ENCODE peak calls at places on chromosomes 11 and 22, in four cellular contexts. W is IMR-90, I is MM.1S, X is mammary epithelial cell. Q is an unnamed sample. For H3K4me1 and H3K9me3, the result is how much of the 10 kb centered on the place peaks cover.

GRCh38 chr11:114610984-114611944 is 15.7 kb upstream of the NXPE4 start:
- DNase-seq in W (peak), I (no peak), X (no peak), Q (no peak)

GRCh38 chr11:113906038-113906437 is 1.4 kb downstream of the HTR3B start:
- DNase-seq in W (peak), I (no peak), X (no peak), Q (no peak)

GRCh38 chr22:28440517-28441366 is 238.9 kb downstream of the TTC28 start:
- DNase-seq in W (peak), I (no peak), X (no peak), Q (peak)

GRCh38 chr11:126561327-126561893 is 205.9 kb downstream of the ST3GAL4 start:
- DNase-seq in W (peak), I (peak), X (peak), Q (peak)

GRCh38 chr22:41770715-41771452 is 29.6 kb upstream of the CCDC134 start:
- DNase-seq in W (no peak), I (no peak), X (peak), Q (no peak)

GRCh38 chr11:665707-666281 is 28.7 kb downstream of the DRD4 start:
- DNase-seq in W (peak), I (no peak), X (no peak), Q (peak)

GRCh38 chr11:57515332-57516060 is at the start of gene SLC43A1:
- DNase-seq in W (peak), I (peak), X (no peak), Q (peak)

GRCh38 chr22:46934746-46935491 is 172.5 kb downstream of the TBC1D22A start:
- DNase-seq in W (peak), I (no peak), X (peak), Q (peak)

GRCh38 chr22:40224702-40225101 is 47.0 kb downstream of the TNRC6B start:
- DNase-seq in W (peak), I (no peak), X (no peak), Q (no peak)

GRCh38 chr11:45182902-45183301 is 36.5 kb downstream of the PRDM11 start:
- DNase-seq in W (peak), I (no peak), X (no peak), Q (peak)

GRCh38 chr11:57324886-57325734 is at the start of gene TNKS1BP1:
- DNase-seq in W (peak), I (peak), X (peak), Q (peak)

GRCh38 chr11:134554861-134555260 is 142.8 kb upstream of the B3GAT1 start:
- DNase-seq in W (no peak), I (no peak), X (no peak), Q (no peak)

GRCh38 chr11:116879789-116880402 is 42.5 kb upstream of the APOA1 start:
- DNase-seq in W (peak), I (peak), X (peak), Q (no peak)

GRCh38 chr11:122706689-122707088 is 51.2 kb downstream of the UBASH3B start:
- DNase-seq in W (peak), I (no peak), X (peak), Q (peak)

GRCh38 chr11:35160248-35160820 is 21.4 kb downstream of the CD44 start:
- DNase-seq in W (no peak), I (no peak), X (no peak), Q (no peak)

GRCh38 chr11:27820249-27820648 is 120.0 kb upstream of the BDNF start:
- DNase-seq in W (peak), I (no peak), X (no peak), Q (no peak)

GRCh38 chr11:75475767-75476650 is 43.0 kb upstream of the KLHL35 start:
- DNase-seq in W (peak), I (no peak), X (peak), Q (peak)

GRCh38 chr22:44312766-44313165 is at the start of gene SHISAL1:
- DNase-seq in W (peak), I (no peak), X (peak), Q (peak)
- H3K4me1 ChIP-seq in W (under half), I (under half), X (under half), Q (under half)

DNA sequence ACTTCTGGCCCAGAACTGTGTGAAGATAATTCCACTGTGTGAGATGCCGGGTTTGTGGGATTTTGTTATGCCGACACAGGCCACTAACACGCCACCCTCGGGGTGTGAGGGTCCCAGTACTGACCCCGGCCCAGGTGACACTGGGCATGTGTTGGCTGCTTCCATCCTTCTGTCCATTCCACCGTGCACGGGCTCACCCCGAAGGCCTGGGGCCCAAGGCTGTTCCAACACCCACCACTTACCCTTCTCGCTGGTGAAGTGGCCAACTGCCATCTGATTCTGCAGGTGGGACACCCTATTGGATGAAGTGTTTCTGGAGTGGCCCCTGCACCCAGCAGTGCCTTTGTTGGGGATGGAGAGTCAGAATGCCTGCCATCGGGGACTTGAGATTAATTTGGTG is 1307.5 kb downstream of the BRD1 start:
- DNase-seq in W (no peak), I (no peak), X (no peak), Q (no peak)
- H3K9me3 ChIP-seq in W (half or more), I (under half), X (under half), Q (under half)

GRCh38 chr11:3865388-3866193 is 10.1 kb downstream of the STIM1 start:
- DNase-seq in W (peak), I (no peak), X (peak), Q (peak)
- H2AFZ ChIP-seq in W (peak), I (no peak), X (no peak), Q (peak)

DNA sequence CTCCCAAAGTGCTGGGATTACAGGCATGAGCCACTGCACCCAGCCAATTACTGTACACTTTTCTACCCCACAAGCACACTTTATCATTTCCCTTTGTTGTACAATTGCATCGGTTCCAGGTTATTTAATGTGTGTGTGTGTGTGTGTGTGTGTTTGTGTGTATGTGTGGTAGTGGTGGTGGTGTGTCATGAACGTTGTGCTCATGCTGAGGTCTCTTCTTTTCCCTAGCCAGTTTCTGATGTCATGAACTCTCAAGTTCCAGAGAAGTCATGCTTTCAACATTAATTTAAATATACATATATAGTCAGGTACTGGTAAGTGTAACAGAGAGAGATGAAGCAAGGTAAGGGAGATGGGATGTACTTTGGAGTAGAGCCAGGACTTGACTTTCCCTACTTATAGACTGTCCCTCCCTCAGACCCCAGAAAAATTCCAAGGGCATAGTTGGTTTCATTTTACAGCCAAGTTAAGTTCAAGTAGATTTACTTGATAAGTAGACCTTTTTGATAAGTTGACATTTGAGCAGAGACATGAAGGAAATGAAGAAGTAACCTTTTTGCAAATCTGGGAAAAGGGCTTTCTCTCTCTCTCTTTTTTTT is 42.7 kb downstream of the WEE1 start:
- DNase-seq in W (peak), I (no peak), X (no peak), Q (no peak)
- H3K4me1 ChIP-seq in W (under half), I (under half), X (under half), Q (under half)

DNA sequence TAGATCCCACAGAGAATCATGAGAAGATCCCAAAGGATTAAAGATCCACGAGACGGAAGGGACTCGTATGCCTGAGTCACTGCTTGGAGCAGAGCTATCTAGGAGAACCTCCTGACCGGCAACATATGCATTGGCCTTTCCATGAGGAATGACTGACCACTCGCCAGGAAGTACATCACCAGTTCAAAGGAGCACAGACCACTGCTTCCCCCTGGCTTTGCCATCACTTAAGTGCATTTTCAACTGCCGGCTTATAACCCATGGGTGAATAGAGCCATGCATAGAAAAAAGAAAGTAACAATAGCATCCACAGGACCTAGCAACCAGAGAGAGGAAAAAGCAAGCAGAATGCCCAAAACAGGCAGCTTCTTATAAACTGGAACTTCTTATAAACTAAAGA is 98.3 kb upstream of the ZC3H12C start:
- DNase-seq in W (no peak), I (no peak), X (no peak), Q (no peak)
- H3K9me3 ChIP-seq in W (under half), I (under half), X (under half), Q (under half)

GRCh38 chr11:94568717-94569116 is 1.5 kb downstream of the PIWIL4 start:
- DNase-seq in W (no peak), I (no peak), X (no peak), Q (no peak)

GRCh38 chr11:94576306-94576705 is 9.1 kb downstream of the PIWIL4 start:
- DNase-seq in W (no peak), I (no peak), X (no peak), Q (no peak)

GRCh38 chr11:94577841-94578240 is 10.7 kb downstream of the PIWIL4 start:
- DNase-seq in W (no peak), I (no peak), X (no peak), Q (no peak)

DNA sequence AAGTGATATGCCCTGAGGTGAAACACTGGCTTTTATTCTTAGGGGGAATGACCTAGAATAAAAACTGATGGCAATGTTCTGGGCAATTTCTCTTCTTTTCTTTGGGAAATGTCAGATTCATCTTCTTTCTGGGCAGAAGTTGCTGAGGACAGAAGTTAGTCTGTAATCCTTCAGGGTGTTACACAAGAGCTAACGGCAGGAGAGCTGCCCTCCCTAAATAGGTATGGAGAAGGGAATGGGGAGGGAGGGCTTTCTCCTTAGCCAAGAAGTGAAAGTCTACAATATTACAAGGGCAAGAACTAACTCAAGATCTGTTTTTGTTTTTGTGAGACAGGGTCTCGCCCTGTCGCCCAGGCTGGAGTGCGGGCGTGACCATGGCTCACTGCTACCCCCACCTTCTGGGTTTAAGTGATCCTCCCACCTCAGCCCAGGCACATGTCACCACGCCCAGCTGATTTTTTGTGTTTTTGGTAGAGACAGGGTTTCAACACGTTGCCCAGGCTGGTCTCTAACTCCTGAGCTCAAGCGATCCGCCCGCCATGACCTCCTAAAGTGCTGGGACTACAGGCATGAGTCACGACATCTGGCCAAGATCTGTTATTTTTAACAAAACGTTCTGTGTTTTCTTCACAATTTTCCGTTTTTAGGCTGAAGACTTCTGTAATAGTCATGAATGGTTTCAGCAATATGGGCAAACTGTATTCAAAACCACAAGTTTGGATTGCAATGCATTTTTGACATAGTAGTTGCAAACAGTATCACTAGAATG is 7.2 kb downstream of the PIWIL4 start:
- DNase-seq in W (peak), I (no peak), X (peak), Q (peak)
- H2AFZ ChIP-seq in W (peak), I (no peak), X (no peak), Q (peak)

Q was measured in osteoblast.